ENCODE peak calls at places on chromosomes 4 and X, in nine cellular contexts. One of them, this sample, is unnamed. For H3K27me3, the result is how much of the 10 kb centered on the place peaks cover.

GRCh38 chr4:169612869-169613859 is 781 bp upstream of the NEK1 start:
- DNase-seq in IMR-90: peak
- DNase-seq in DND-41: peak
- DNase-seq in PC-9: peak
- DNase-seq in right atrium auricular region: peak
- DNase-seq in lung: peak
- DNase-seq in fibroblast of lung: peak
- DNase-seq in HL-60: peak
- DNase-seq in tibial nerve: peak
- DNase-seq in this sample: peak

GRCh38 chrX:115311666-115312065 is 22.2 kb downstream of the LUZP4 start:
- DNase-seq in IMR-90: no peak
- DNase-seq in DND-41: no peak
- DNase-seq in PC-9: no peak
- DNase-seq in right atrium auricular region: no peak
- DNase-seq in lung: no peak
- DNase-seq in fibroblast of lung: no peak
- DNase-seq in HL-60: no peak
- DNase-seq in tibial nerve: no peak
- DNase-seq in this sample: no peak

GRCh38 chrX:39886282-39886681 is 211.5 kb downstream of the BCOR start:
- DNase-seq in IMR-90: no peak
- DNase-seq in DND-41: no peak
- DNase-seq in PC-9: no peak
- DNase-seq in right atrium auricular region: no peak
- DNase-seq in lung: no peak
- DNase-seq in fibroblast of lung: no peak
- DNase-seq in HL-60: no peak
- DNase-seq in tibial nerve: no peak
- DNase-seq in this sample: no peak

GRCh38 chr4:6452897-6453687 is 19.3 kb downstream of the PPP2R2C start:
- DNase-seq in IMR-90: no peak
- DNase-seq in DND-41: no peak
- DNase-seq in PC-9: no peak
- DNase-seq in right atrium auricular region: no peak
- DNase-seq in lung: no peak
- DNase-seq in fibroblast of lung: no peak
- DNase-seq in HL-60: no peak
- DNase-seq in tibial nerve: no peak
- DNase-seq in this sample: no peak

GRCh38 chr4:74023709-74024108 is 14.8 kb downstream of the CXCL3 start:
- DNase-seq in IMR-90: no peak
- DNase-seq in DND-41: no peak
- DNase-seq in PC-9: no peak
- DNase-seq in right atrium auricular region: no peak
- DNase-seq in lung: no peak
- DNase-seq in fibroblast of lung: no peak
- DNase-seq in HL-60: no peak
- DNase-seq in tibial nerve: no peak
- DNase-seq in this sample: no peak

GRCh38 chr4:160423879-160424451 is 1321.1 kb downstream of the RAPGEF2 start:
- DNase-seq in IMR-90: no peak
- DNase-seq in DND-41: no peak
- DNase-seq in PC-9: no peak
- DNase-seq in right atrium auricular region: no peak
- DNase-seq in lung: no peak
- DNase-seq in fibroblast of lung: peak
- DNase-seq in HL-60: no peak
- DNase-seq in tibial nerve: no peak
- DNase-seq in this sample: no peak

GRCh38 chr4:6001965-6002833 is 16.0 kb downstream of the C4orf50 start:
- DNase-seq in IMR-90: no peak
- DNase-seq in DND-41: no peak
- DNase-seq in PC-9: no peak
- DNase-seq in right atrium auricular region: no peak
- DNase-seq in lung: no peak
- DNase-seq in fibroblast of lung: no peak
- DNase-seq in HL-60: no peak
- DNase-seq in tibial nerve: no peak
- DNase-seq in this sample: no peak

GRCh38 chr4:120085705-120086104 is 19.1 kb upstream of the MAD2L1 start:
- DNase-seq in IMR-90: peak
- DNase-seq in DND-41: no peak
- DNase-seq in PC-9: no peak
- DNase-seq in right atrium auricular region: no peak
- DNase-seq in lung: no peak
- DNase-seq in fibroblast of lung: peak
- DNase-seq in HL-60: no peak
- DNase-seq in tibial nerve: no peak
- DNase-seq in this sample: no peak

GRCh38 chrX:49309401-49309981 is 6.0 kb downstream of the GAGE10 start:
- DNase-seq in IMR-90: peak
- DNase-seq in DND-41: peak
- DNase-seq in PC-9: no peak
- DNase-seq in right atrium auricular region: peak
- DNase-seq in lung: no peak
- DNase-seq in fibroblast of lung: peak
- DNase-seq in HL-60: no peak
- DNase-seq in tibial nerve: no peak
- DNase-seq in this sample: no peak

GRCh38 chr4:145804134-145804533 is 124.2 kb downstream of the C4orf51 start:
- DNase-seq in IMR-90: peak
- DNase-seq in DND-41: no peak
- DNase-seq in PC-9: no peak
- DNase-seq in right atrium auricular region: no peak
- DNase-seq in lung: no peak
- DNase-seq in fibroblast of lung: peak
- DNase-seq in HL-60: no peak
- DNase-seq in tibial nerve: no peak
- DNase-seq in this sample: no peak

GRCh38 chrX:76202471-76202870 is 29.6 kb downstream of the PBDC1 start:
- DNase-seq in IMR-90: no peak
- DNase-seq in DND-41: no peak
- DNase-seq in PC-9: no peak
- DNase-seq in right atrium auricular region: no peak
- DNase-seq in lung: no peak
- DNase-seq in fibroblast of lung: no peak
- DNase-seq in HL-60: no peak
- DNase-seq in tibial nerve: no peak
- DNase-seq in this sample: no peak

GRCh38 chr4:18138076-18138665 is 116.6 kb upstream of the LCORL start:
- DNase-seq in IMR-90: no peak
- DNase-seq in DND-41: no peak
- DNase-seq in PC-9: no peak
- DNase-seq in right atrium auricular region: no peak
- DNase-seq in lung: no peak
- DNase-seq in fibroblast of lung: no peak
- DNase-seq in HL-60: no peak
- DNase-seq in tibial nerve: no peak
- DNase-seq in this sample: no peak

GRCh38 chrX:151398346-151398745 is 1.3 kb downstream of the VMA21 start:
- DNase-seq in IMR-90: no peak
- DNase-seq in DND-41: no peak
- DNase-seq in PC-9: no peak
- DNase-seq in right atrium auricular region: no peak
- DNase-seq in lung: no peak
- DNase-seq in fibroblast of lung: no peak
- DNase-seq in HL-60: no peak
- DNase-seq in tibial nerve: no peak
- DNase-seq in this sample: no peak

GRCh38 chrX:132774312-132774711 is 184.1 kb downstream of the HS6ST2 start:
- DNase-seq in IMR-90: no peak
- DNase-seq in DND-41: no peak
- DNase-seq in PC-9: peak
- DNase-seq in right atrium auricular region: no peak
- DNase-seq in lung: no peak
- DNase-seq in fibroblast of lung: no peak
- DNase-seq in HL-60: no peak
- DNase-seq in tibial nerve: no peak
- DNase-seq in this sample: no peak

GRCh38 chr4:176548571-176548970 is 228.8 kb downstream of the SPCS3 start:
- DNase-seq in IMR-90: peak
- DNase-seq in DND-41: no peak
- DNase-seq in PC-9: no peak
- DNase-seq in right atrium auricular region: no peak
- DNase-seq in lung: no peak
- DNase-seq in fibroblast of lung: peak
- DNase-seq in HL-60: no peak
- DNase-seq in tibial nerve: no peak
- DNase-seq in this sample: no peak

GRCh38 chr4:2534904-2535385 is 1.5 kb upstream of the FAM193A start:
- DNase-seq in IMR-90: peak
- DNase-seq in DND-41: no peak
- DNase-seq in PC-9: no peak
- DNase-seq in right atrium auricular region: no peak
- DNase-seq in lung: no peak
- DNase-seq in fibroblast of lung: peak
- DNase-seq in HL-60: no peak
- DNase-seq in tibial nerve: no peak
- DNase-seq in this sample: no peak

GRCh38 chrX:134761788-134762187 is 103.5 kb upstream of the PLAC1 start:
- DNase-seq in IMR-90: no peak
- DNase-seq in DND-41: peak
- DNase-seq in PC-9: no peak
- DNase-seq in right atrium auricular region: no peak
- DNase-seq in lung: no peak
- DNase-seq in fibroblast of lung: peak
- DNase-seq in HL-60: peak
- DNase-seq in tibial nerve: no peak
- DNase-seq in this sample: no peak

GRCh38 chrX:153726286-153727107 is 1.8 kb downstream of the ABCD1 start:
- DNase-seq in IMR-90: peak
- DNase-seq in DND-41: peak
- DNase-seq in PC-9: peak
- DNase-seq in right atrium auricular region: peak
- DNase-seq in lung: peak
- DNase-seq in fibroblast of lung: peak
- DNase-seq in HL-60: peak
- DNase-seq in tibial nerve: peak
- DNase-seq in this sample: peak

GRCh38 chr4:121950212-121950679 is 1.6 kb downstream of the TRPC3 start:
- DNase-seq in IMR-90: peak
- DNase-seq in DND-41: no peak
- DNase-seq in PC-9: no peak
- DNase-seq in right atrium auricular region: peak
- DNase-seq in lung: peak
- DNase-seq in fibroblast of lung: peak
- DNase-seq in HL-60: peak
- DNase-seq in tibial nerve: peak
- DNase-seq in this sample: peak

GRCh38 chr4:121950680-121951569 is 935 bp downstream of the TRPC3 start:
- DNase-seq in IMR-90: peak
- DNase-seq in DND-41: no peak
- DNase-seq in PC-9: no peak
- DNase-seq in right atrium auricular region: no peak
- DNase-seq in lung: no peak
- DNase-seq in fibroblast of lung: peak
- DNase-seq in HL-60: no peak
- DNase-seq in tibial nerve: no peak
- DNase-seq in this sample: no peak

GRCh38 chr4:121951570-121952110 is at the start of gene TRPC3:
- DNase-seq in IMR-90: peak
- DNase-seq in DND-41: no peak
- DNase-seq in PC-9: no peak
- DNase-seq in right atrium auricular region: no peak
- DNase-seq in lung: no peak
- DNase-seq in fibroblast of lung: peak
- DNase-seq in HL-60: peak
- DNase-seq in tibial nerve: no peak
- DNase-seq in this sample: no peak

GRCh38 chr4:121953860-121954259 is 2.0 kb upstream of the TRPC3 start:
- DNase-seq in IMR-90: no peak
- DNase-seq in DND-41: peak
- DNase-seq in PC-9: no peak
- DNase-seq in right atrium auricular region: no peak
- DNase-seq in lung: no peak
- DNase-seq in fibroblast of lung: no peak
- DNase-seq in HL-60: no peak
- DNase-seq in tibial nerve: no peak
- DNase-seq in this sample: no peak

DNA sequence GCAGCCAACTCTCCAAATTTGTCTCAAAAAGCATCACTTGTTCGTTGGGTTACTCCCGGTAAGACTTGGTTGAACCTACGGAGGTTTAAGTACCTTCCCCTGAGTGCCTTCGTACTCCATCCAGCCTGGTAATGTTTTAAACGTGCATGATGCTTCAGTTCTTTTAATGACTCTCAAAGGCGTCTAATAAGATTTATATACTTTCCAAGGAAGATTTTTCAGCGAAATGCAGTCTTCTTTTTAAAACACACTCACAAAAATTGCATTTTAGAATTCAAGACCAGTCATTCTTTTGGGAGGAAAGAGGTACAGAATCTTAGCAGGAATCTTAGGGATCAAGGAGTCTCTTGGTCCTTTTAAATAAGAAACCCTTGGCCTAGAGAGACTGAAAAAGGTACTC is 430 bp upstream of the TRPC3 start:
- DNase-seq in IMR-90: no peak
- DNase-seq in DND-41: no peak
- DNase-seq in PC-9: no peak
- DNase-seq in right atrium auricular region: no peak
- DNase-seq in lung: no peak
- DNase-seq in fibroblast of lung: no peak
- DNase-seq in HL-60: no peak
- DNase-seq in tibial nerve: no peak
- DNase-seq in this sample: no peak
- H3K4me3 ChIP-seq in IMR-90: peak
- H3K4me3 ChIP-seq in DND-41: no peak
- H3K4me3 ChIP-seq in PC-9: no peak
- H3K4me3 ChIP-seq in right atrium auricular region: peak
- H3K4me3 ChIP-seq in lung: no peak
- H3K4me3 ChIP-seq in fibroblast of lung: peak
- H3K4me3 ChIP-seq in HL-60: no peak
- H3K4me3 ChIP-seq in tibial nerve: peak
- H3K4me3 ChIP-seq in this sample: peak

GRCh38 chrX:56784666-56785065 is 55.6 kb downstream of the NBDY start:
- DNase-seq in IMR-90: no peak
- DNase-seq in DND-41: no peak
- DNase-seq in PC-9: no peak
- DNase-seq in right atrium auricular region: no peak
- DNase-seq in lung: no peak
- DNase-seq in fibroblast of lung: no peak
- DNase-seq in HL-60: no peak
- DNase-seq in tibial nerve: no peak
- DNase-seq in this sample: no peak
- H3K27me3 ChIP-seq in IMR-90: under half
- H3K27me3 ChIP-seq in DND-41: under half
- H3K27me3 ChIP-seq in PC-9: under half
- H3K27me3 ChIP-seq in right atrium auricular region: under half
- H3K27me3 ChIP-seq in lung: under half
- H3K27me3 ChIP-seq in fibroblast of lung: under half
- H3K27me3 ChIP-seq in HL-60: under half
- H3K27me3 ChIP-seq in tibial nerve: under half
- H3K27me3 ChIP-seq in this sample: under half

GRCh38 chrX:47513697-47514085 is 30.7 kb upstream of the ZNF41 start:
- DNase-seq in IMR-90: no peak
- DNase-seq in DND-41: no peak
- DNase-seq in PC-9: no peak
- DNase-seq in right atrium auricular region: no peak
- DNase-seq in lung: no peak
- DNase-seq in fibroblast of lung: no peak
- DNase-seq in HL-60: no peak
- DNase-seq in tibial nerve: no peak
- DNase-seq in this sample: no peak
- H3K27ac ChIP-seq in IMR-90: no peak
- H3K27ac ChIP-seq in DND-41: peak
- H3K27ac ChIP-seq in PC-9: no peak
- H3K27ac ChIP-seq in right atrium auricular region: no peak
- H3K27ac ChIP-seq in lung: no peak
- H3K27ac ChIP-seq in fibroblast of lung: no peak
- H3K27ac ChIP-seq in HL-60: no peak
- H3K27ac ChIP-seq in tibial nerve: no peak
- H3K27ac ChIP-seq in this sample: no peak

GRCh38 chr4:45350438-45350837 is 624.1 kb upstream of the GNPDA2 start:
- DNase-seq in IMR-90: no peak
- DNase-seq in DND-41: peak
- DNase-seq in PC-9: no peak
- DNase-seq in right atrium auricular region: no peak
- DNase-seq in lung: no peak
- DNase-seq in fibroblast of lung: peak
- DNase-seq in HL-60: no peak
- DNase-seq in tibial nerve: no peak
- DNase-seq in this sample: no peak
- H3K4me3 ChIP-seq in IMR-90: no peak
- H3K4me3 ChIP-seq in DND-41: peak
- H3K4me3 ChIP-seq in PC-9: no peak
- H3K4me3 ChIP-seq in right atrium auricular region: peak
- H3K4me3 ChIP-seq in lung: no peak
- H3K4me3 ChIP-seq in fibroblast of lung: no peak
- H3K4me3 ChIP-seq in HL-60: no peak
- H3K4me3 ChIP-seq in tibial nerve: peak
- H3K4me3 ChIP-seq in this sample: no peak